ENCODE peak calls at places on chromosome 5, in seven cellular contexts. W, R, I, Y, D, V and C are unnamed samples.

GRCh38 chr5:10301842-10302610 is 5.7 kb downstream of the CMBL start:
- DNase-seq in W (peak; percentile 86), V (no peak), Y (no peak), D (no peak), I (peak; percentile 86), R (peak; percentile 58), C (no peak)

GRCh38 chr5:20617876-20618275 is 629.9 kb upstream of the CDH18 start:
- DNase-seq in I (no peak), Y (no peak), R (no peak), W (no peak), D (no peak), V (no peak), C (no peak)

GRCh38 chr5:15241216-15241821 is 258.7 kb upstream of the FBXL7 start:
- DNase-seq in D (no peak), Y (no peak), I (no peak), W (no peak), R (no peak), V (no peak), C (peak; percentile 39)

GRCh38 chr5:141683596-141684161 is 1.6 kb upstream of the ARAP3 start:
- DNase-seq in Y (peak; percentile 22), D (no peak), I (no peak), R (no peak), V (no peak), W (peak; percentile 2), C (no peak)

GRCh38 chr5:8805653-8806052 is 740.2 kb downstream of the SEMA5A start:
- DNase-seq in I (no peak), D (no peak), Y (no peak), V (no peak), R (no peak), W (no peak), C (no peak)

GRCh38 chr5:6576861-6577501 is 55.9 kb downstream of the NSUN2 start:
- DNase-seq in R (peak; percentile 55), V (peak; percentile 66), W (no peak), Y (peak; percentile 36), D (peak; percentile 44), I (peak; percentile 28), C (peak; percentile 80)

GRCh38 chr5:120396186-120396585 is 67.9 kb upstream of the PRR16 start:
- DNase-seq in V (peak; percentile 90), R (no peak), Y (peak; percentile 63), D (no peak), I (no peak), W (no peak), C (peak; percentile 26)

GRCh38 chr5:128674837-128675446 is 136.9 kb upstream of the FBN2 start:
- DNase-seq in V (peak; percentile 63), R (peak; percentile 55), I (no peak), D (peak; percentile 36), W (no peak), Y (peak; percentile 55), C (peak; percentile 79)

GRCh38 chr5:170591055-170591454 is 87.2 kb downstream of the KCNIP1 start:
- DNase-seq in Y (no peak), V (peak; percentile 34), R (no peak), I (no peak), D (no peak), W (no peak), C (peak; percentile 6)

GRCh38 chr5:81694726-81695125 is 56.2 kb downstream of the SSBP2 start:
- DNase-seq in Y (no peak), V (no peak), D (no peak), R (no peak), I (no peak), W (no peak), C (no peak)

GRCh38 chr5:56358703-56359428 is 125.7 kb upstream of the ANKRD55 start:
- DNase-seq in D (no peak), V (peak; percentile 45), I (no peak), R (peak; percentile 71), Y (no peak), W (no peak), C (peak; percentile 54)

GRCh38 chr5:138257583-138257982 is 16.8 kb downstream of the GFRA3 start:
- DNase-seq in W (no peak), V (no peak), I (no peak), D (no peak), R (no peak), Y (no peak), C (no peak)

GRCh38 chr5:145568581-145568980 is 266.6 kb downstream of the PRELID2 start:
- DNase-seq in D (no peak), V (peak; percentile 33), Y (no peak), W (no peak), I (no peak), R (no peak), C (peak; percentile 52)

GRCh38 chr5:27041372-27041771 is 3.0 kb upstream of the CDH9 start:
- DNase-seq in W (no peak), V (no peak), D (no peak), Y (no peak), R (no peak), I (no peak), C (no peak)

GRCh38 chr5:27034531-27034930 is 3.9 kb downstream of the CDH9 start:
- DNase-seq in D (no peak), I (no peak), W (no peak), R (no peak), V (no peak), Y (no peak), C (no peak)

DNA sequence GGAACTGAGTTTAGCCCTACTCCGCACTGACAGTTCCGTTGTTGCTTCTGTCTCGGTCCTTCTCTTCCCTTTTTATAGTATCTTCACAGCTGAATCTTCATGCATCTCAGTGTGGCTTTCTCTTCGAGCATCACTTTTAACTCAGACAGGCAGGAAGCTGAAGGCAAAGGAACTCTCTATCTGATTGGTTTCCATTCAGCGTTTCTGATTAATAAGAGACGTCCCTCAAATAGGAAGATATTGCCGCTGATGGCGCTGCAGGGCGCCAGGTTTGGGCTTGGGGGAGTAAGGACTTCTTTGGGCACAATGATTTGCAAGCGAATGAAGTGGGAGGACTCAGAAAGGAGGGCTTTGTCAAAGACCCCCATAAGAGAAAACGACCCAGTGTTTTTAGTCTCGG is at the start of gene CDH9:
- DNase-seq in R (no peak), V (no peak), I (no peak), W (no peak), D (no peak), Y (peak; percentile 3), C (peak; percentile 29)
- H3K4me3 ChIP-seq in R (peak within 1 kb of the TSS; percentile 4), V (no peak within 1 kb of the TSS), I (no peak within 1 kb of the TSS), W (no peak within 1 kb of the TSS), D (no peak within 1 kb of the TSS), Y (no peak within 1 kb of the TSS), C (peak within 1 kb of the TSS; percentile 28)

GRCh38 chr5:113092683-113093082 is 116.1 kb downstream of the DCP2 start:
- DNase-seq in I (no peak), D (no peak), W (no peak), Y (peak; percentile 40), V (no peak), R (peak; percentile 41), C (peak; percentile 8)

GRCh38 chr5:113090336-113091106 is 113.9 kb downstream of the DCP2 start:
- DNase-seq in Y (no peak), D (no peak), R (no peak), W (no peak), V (no peak), I (no peak), C (no peak)

GRCh38 chr5:113087994-113088519 is 111.5 kb downstream of the DCP2 start:
- DNase-seq in I (no peak), R (no peak), D (no peak), W (no peak), V (no peak), Y (no peak), C (peak; percentile 14)

GRCh38 chr5:113091622-113092021 is 115.0 kb downstream of the DCP2 start:
- DNase-seq in D (no peak), Y (no peak), I (no peak), W (no peak), V (no peak), R (no peak), C (no peak)

DNA sequence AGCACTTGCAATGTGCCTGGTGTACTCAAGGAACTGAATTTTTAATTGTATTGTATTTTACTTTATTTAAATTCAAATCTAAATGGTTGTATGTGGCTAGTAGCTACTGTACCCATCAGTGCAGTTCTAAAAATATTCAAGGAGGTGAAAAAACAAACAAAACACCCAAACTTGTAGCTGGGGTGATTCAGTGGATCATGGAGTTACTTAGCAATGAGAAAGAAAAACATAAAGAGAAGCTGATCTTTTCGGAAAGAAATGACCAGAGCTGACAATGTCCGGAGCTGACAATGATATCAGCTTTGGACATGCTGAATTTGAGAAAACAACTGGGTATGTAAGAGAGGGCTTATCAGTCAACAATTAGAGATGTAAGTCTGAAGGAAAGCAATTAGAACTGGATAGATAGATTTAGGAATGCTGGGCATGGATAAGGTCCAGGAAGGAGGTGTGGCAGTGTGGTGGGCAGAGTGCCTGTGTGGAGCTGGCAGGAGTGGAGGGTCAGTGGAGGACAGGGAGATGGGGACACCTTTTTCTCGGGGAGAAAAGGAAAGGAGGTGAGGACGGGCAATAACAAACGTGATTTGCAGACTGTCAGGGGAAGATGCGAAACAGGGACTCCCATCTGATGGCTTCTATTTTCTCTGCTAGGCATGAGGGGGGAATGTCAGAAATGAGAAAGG is 113.2 kb downstream of the DCP2 start:
- DNase-seq in I (no peak), W (no peak), D (no peak), R (no peak), Y (no peak), V (peak; percentile 18), C (peak; percentile 13)
- H3K4me3 ChIP-seq in I (no peak overlapping the region), W (no peak overlapping the region), D (no peak overlapping the region), R (no peak overlapping the region), Y (no peak overlapping the region), V (no peak overlapping the region), C (no peak overlapping the region)

DNA sequence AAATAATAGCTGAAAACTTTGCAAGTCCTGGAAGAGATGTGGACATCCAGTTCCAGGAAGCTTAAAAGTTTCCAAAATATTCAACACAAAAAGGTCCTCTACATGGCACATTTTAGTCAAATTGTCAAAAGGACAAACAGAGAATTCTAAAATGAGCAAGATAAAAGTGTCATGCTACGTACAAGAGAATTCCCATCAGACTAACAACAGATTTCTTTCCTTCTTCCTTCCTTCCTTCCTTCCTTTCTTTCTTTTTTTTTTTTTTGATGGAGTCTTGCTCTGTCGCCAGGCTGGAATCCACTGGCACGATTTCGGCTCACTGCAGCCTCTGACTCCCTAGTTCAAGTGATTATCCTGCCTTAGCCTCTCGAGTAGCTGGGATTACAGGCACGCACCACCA is 39.3 kb downstream of the BTNL8 start:
- DNase-seq in R (no peak), I (no peak), Y (no peak), D (no peak), V (no peak), W (no peak), C (no peak)
- H3K4me3 ChIP-seq in R (no peak overlapping the region), I (no peak overlapping the region), Y (no peak overlapping the region), D (no peak overlapping the region), V (no peak overlapping the region), W (no peak overlapping the region), C (no peak overlapping the region)

GRCh38 chr5:172107606-172108005 is 80.4 kb downstream of the STK10 start:
- DNase-seq in W (peak; percentile 48), I (no peak), D (no peak), V (peak; percentile 65), Y (peak; percentile 68), R (no peak), C (peak; percentile 89)
- H3K4me3 ChIP-seq in W (no peak overlapping the region), I (no peak overlapping the region), D (no peak overlapping the region), V (peak overlapping the region; percentile 0), Y (no peak overlapping the region), R (no peak overlapping the region), C (no peak overlapping the region)